ENCODE peak calls at places on chromosomes 11 and 22, in four cellular contexts. Q is sigmoid colon, C is K562, B is IMR-90. N is an unnamed sample.

GRCh38 chr11:113176971-113177370 is 137.4 kb upstream of the TTC12 start:
- DNase-seq in Q (no peak), B (no peak), C (no peak), N (peak)

GRCh38 chr11:19677380-19678080 is 35.1 kb upstream of the NAV2 start:
- DNase-seq in C (no peak), Q (no peak), B (no peak), N (no peak)

GRCh38 chr11:62401781-62402180 is 17.1 kb upstream of the SCGB1A1 start:
- DNase-seq in C (no peak), B (no peak), Q (no peak), N (no peak)

GRCh38 chr11:27710536-27710935 is 10.3 kb upstream of the BDNF start:
- DNase-seq in Q (no peak), B (peak), C (no peak), N (no peak)

GRCh38 chr11:73779084-73779902 is 8.4 kb upstream of the MRPL48 start:
- DNase-seq in C (peak), Q (peak), B (peak), N (peak)

GRCh38 chr11:46363031-46363407 is 15.8 kb downstream of the DGKZ start:
- DNase-seq in Q (no peak), B (peak), C (no peak), N (no peak)

GRCh38 chr11:72984448-72985077 is 157.6 kb downstream of the FCHSD2 start:
- DNase-seq in B (no peak), Q (no peak), C (no peak), N (peak)

GRCh38 chr22:20526628-20527355 is 19.4 kb downstream of the MED15 start:
- DNase-seq in B (peak), Q (no peak), C (peak), N (no peak)

GRCh38 chr11:95739526-95739925 is 50.1 kb downstream of the FAM76B start:
- DNase-seq in Q (no peak), B (no peak), C (no peak), N (no peak)

GRCh38 chr11:89633125-89633695 is 76.9 kb upstream of the TRIM77 start:
- DNase-seq in C (no peak), Q (no peak), B (no peak), N (no peak)

GRCh38 chr11:1226226-1226961 is 3.5 kb downstream of the MUC5B start:
- DNase-seq in B (no peak), Q (peak), C (peak), N (no peak)

GRCh38 chr11:23730307-23730998 is 766.4 kb upstream of the LUZP2 start:
- DNase-seq in C (peak), Q (no peak), B (no peak), N (no peak)

GRCh38 chr11:21323617-21324016 is 654.2 kb downstream of the NELL1 start:
- DNase-seq in B (no peak), Q (no peak), C (no peak), N (no peak)

GRCh38 chr11:57071829-57072228 is 83.1 kb downstream of the OR5AK2 start:
- DNase-seq in C (no peak), B (peak), Q (no peak), N (peak)

GRCh38 chr11:10379871-10380568 is 75.0 kb upstream of the AMPD3 start:
- DNase-seq in Q (no peak), B (peak), C (no peak), N (no peak)

GRCh38 chr22:17917490-17917983 is 106.8 kb downstream of the MICAL3 start:
- DNase-seq in Q (peak), C (peak), B (no peak), N (no peak)

GRCh38 chr11:73325036-73325981 is 17.2 kb downstream of the ARHGEF17 start:
- DNase-seq in C (no peak), Q (peak), B (peak), N (no peak)

GRCh38 chr22:33431300-33431699 is 373.1 kb upstream of the SYN3 start:
- DNase-seq in Q (no peak), B (no peak), C (no peak), N (no peak)

GRCh38 chr22:33271390-33272161 is 213.4 kb upstream of the SYN3 start:
- DNase-seq in B (peak), Q (no peak), C (no peak), N (no peak)

GRCh38 chr22:33247758-33248157 is 189.6 kb upstream of the SYN3 start:
- DNase-seq in Q (no peak), B (no peak), C (no peak), N (peak)

GRCh38 chr11:119533931-119534694 is 111.1 kb upstream of the THY1 start:
- DNase-seq in C (peak), B (peak), Q (peak), N (peak)

GRCh38 chr11:41309111-41309522 is 150.3 kb downstream of the LRRC4C start:
- DNase-seq in Q (no peak), C (no peak), B (no peak), N (no peak)

GRCh38 chr11:86577663-86578636 is 94.5 kb downstream of the ME3 start:
- DNase-seq in C (no peak), Q (peak), B (peak), N (no peak)

GRCh38 chr22:32997295-32997694 is 60.9 kb downstream of the SYN3 start:
- DNase-seq in B (no peak), C (no peak), Q (no peak), N (no peak)

GRCh38 chr22:46538816-46539163 is 1.4 kb upstream of the CELSR1 start:
- DNase-seq in B (peak), C (no peak), Q (no peak), N (no peak)
- H3K4me3 ChIP-seq in B (peak), C (no peak), Q (no peak), N (peak)

DNA sequence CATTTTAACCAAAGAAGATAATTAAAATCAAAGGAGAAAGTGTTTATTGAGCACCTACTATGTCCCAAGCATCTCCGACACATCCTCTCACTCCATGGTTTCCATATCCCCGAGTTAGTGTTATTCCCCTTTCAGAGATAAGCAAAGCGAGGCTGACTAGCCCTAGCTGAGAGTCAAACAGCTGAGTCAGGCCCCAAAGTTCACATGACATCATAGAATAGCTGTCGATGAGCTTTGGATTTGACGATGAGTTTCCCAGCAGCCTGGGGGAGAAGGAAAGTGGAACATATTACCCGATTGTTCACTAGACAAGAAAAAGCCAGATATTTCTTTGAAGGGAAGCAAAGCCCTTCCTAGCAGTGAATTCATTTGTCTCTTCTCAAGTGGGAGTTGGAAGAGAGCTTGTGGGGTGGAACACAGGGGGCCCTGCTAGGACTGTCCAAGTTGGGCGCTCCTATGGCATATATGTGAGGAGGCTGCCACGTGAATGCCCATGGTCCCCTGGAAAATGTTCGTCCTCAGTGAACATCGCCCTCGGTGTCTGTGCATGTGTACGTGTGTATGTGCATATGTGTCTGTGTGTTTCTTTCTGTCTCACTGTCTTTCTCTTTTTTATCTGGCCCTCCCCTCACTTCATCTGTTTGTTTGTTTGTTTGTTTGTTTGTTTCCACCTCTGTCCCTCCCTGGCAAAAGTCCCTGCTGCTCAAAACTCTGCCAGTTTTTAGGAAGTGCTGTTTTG is 493 bp upstream of the CYTH4 start:
- DNase-seq in C (no peak), B (no peak), Q (no peak), N (no peak)
- H3K4me3 ChIP-seq in C (no peak), B (no peak), Q (no peak), N (no peak)

GRCh38 chr22:36659762-36660509 is 43.6 kb downstream of the CACNG2 start:
- DNase-seq in C (peak), Q (peak), B (peak), N (peak)
- H3K4me3 ChIP-seq in C (no peak), Q (no peak), B (no peak), N (no peak)

GRCh38 chr11:64989416-64989815 is 7.4 kb downstream of the BATF2 start:
- DNase-seq in B (no peak), Q (no peak), C (no peak), N (no peak)
- H3K4me3 ChIP-seq in B (no peak), Q (peak), C (peak), N (no peak)

GRCh38 chr22:24433001-24433867 is 5.8 kb downstream of the ADORA2A start:
- DNase-seq in C (no peak), B (no peak), Q (peak), N (no peak)

GRCh38 chr22:24434472-24435322 is 7.3 kb downstream of the ADORA2A start:
- DNase-seq in C (no peak), Q (peak), B (no peak), N (peak)

GRCh38 chr22:24432059-24432853 is 4.9 kb downstream of the ADORA2A start:
- DNase-seq in B (peak), C (peak), Q (peak), N (peak)

GRCh38 chr22:24435323-24435645 is 7.9 kb downstream of the ADORA2A start:
- DNase-seq in C (no peak), Q (no peak), B (no peak), N (no peak)

GRCh38 chr22:24433868-24434471 is 6.6 kb downstream of the ADORA2A start:
- DNase-seq in B (peak), C (no peak), Q (peak), N (no peak)
- H3K4me3 ChIP-seq in B (no peak), C (no peak), Q (no peak), N (no peak)

N was measured in cardiac muscle cell.